ENCODE peak calls at places on chromosomes 4 and X, in four cellular contexts. W is A549, C is HepG2, X is ovary. S is an unnamed sample.

GRCh38 chrX:106177106-106177981 is 9.2 kb downstream of the PWWP3B start:
- DNase-seq in W (no peak), C (no peak), X (peak), S (no peak)

GRCh38 chr4:182325848-182326255 is 82.7 kb downstream of the TENM3 start:
- DNase-seq in W (no peak), C (no peak), X (peak), S (no peak)

GRCh38 chrX:130401415-130402210 is at the start of gene RBMX2:
- DNase-seq in W (peak), C (peak), X (peak), S (peak)

GRCh38 chr4:110669663-110670062 is 46.8 kb upstream of the PITX2 start:
- DNase-seq in W (peak), C (no peak), X (no peak), S (no peak)

GRCh38 chrX:2614911-2615310 is 76.2 kb upstream of the CD99 start:
- DNase-seq in W (peak), C (no peak), X (no peak), S (no peak)

GRCh38 chrX:123590842-123591491 is 141.9 kb downstream of the THOC2 start:
- DNase-seq in W (peak), C (peak), X (no peak), S (no peak)

GRCh38 chrX:112011376-112011775 is 71.2 kb downstream of the TRPC5 start:
- DNase-seq in W (no peak), C (no peak), X (no peak), S (no peak)

GRCh38 chr4:100933628-100934027 is 413.7 kb downstream of the PPP3CA start:
- DNase-seq in W (peak), C (no peak), X (no peak), S (no peak)

DNA sequence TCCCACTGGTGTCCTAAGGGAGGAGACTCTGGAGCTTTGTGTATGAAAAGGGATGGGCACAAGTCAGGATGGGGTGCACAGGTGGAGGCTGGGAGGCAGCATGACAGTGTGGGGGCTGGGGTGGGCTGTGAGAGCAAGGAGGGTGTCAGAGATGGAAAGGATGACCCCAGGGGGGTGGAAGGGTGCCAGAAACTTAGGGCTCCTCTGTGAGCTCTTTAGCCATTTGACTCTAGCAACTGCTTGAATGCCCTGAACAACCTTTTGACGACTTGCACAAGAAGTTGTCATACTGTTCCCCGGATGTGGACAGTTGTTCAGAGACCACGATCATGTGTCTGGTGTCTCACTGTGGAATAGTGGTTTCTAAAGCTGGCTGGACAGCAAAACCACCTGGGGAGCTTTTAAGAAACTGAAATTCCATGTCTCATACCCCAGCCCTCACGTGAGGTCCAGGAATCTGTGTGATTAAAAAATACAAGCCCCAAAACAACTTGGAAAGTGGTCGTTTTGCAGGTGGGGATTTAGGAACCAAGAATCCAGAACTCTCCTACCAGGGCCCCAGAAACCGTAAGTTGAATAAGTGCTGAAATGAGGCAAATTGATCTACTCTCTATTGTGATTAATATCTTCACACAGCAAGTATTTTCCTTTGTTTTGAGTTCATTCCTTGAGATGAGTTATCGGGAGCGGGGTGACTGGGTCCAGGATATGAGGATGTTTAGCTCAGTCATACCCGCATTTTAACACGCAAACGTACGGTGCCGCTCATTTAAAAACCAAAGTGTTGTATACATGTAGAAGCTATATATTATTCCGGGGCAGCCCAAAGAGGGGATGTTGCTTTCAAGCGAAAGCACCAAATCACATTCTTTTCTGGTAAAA is 3.4 kb downstream of the RHOH start:
- DNase-seq in W (no peak), C (no peak), X (no peak), S (peak)
- TF ChIP-seq POLR2A in W (no peak), C (no peak), X (no peak), S (no peak)

GRCh38 chr4:152935661-152936445 is at the start of gene FHDC1:
- DNase-seq in W (peak), C (no peak), X (no peak), S (peak)
- TF ChIP-seq POLR2A in W (no peak), C (no peak), X (no peak), S (peak)

DNA sequence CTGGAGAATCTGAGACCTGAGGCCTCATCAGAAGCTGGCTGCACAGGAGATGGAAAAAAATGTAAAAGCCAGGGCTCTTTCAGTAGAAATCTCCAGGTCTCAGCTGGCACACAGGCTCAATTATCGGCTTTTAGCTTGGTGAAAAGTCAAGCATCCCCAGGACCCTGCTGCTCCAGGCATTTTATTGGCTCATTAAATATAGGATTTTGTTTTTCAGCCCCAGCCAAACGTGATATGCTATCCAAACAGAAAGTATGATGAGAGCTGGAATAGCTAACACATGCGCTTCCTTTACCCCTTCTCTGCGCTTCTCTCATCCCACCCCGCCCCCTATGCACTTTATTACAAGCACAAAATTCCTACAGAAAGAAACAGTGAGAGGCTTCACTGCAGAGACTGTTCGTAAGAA is 130.3 kb downstream of the PPA2 start:
- DNase-seq in W (no peak), C (no peak), X (no peak), S (no peak)
- TF ChIP-seq POLR2A in W (no peak), C (no peak), X (no peak), S (no peak)

DNA sequence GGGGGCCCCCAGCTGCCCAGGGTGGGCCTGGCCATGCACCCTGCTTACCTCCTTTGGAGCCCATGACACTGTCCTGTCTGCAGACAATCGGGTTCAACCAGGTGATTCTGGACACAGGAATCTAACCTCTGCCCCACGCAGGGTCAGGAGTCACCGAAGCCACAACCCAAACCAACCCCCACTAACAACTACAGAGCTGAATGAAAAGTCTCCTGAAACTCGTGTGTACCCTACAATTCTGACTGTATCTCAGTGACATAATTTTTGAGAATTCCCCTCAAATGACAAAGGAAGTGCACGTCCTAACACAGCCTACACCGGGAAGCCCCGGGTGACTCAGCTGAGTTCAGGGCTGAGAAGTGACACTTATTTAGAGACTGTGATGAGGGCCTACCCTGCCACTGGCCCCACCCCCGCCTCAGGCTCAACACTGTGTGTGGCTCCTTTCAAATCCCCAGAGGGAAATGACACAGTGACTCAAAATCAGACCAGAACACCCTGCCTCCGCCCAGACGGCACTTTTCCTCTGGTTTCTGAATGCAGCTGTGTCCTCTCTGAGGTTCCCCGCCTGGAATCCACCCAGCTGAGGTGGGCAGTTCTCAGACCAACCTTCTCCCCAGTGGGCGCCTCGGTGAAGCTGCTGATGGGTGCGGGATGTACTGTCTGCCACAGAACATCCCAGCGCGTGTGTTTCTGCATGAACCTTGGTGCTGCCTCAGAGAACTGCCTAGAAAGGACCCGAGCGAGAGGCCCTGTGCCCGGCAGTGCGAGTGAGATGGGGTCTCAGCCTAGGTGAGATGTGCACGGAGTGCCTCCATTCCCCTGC is 9.9 kb downstream of the TNIP2 start:
- DNase-seq in W (peak), C (no peak), X (no peak), S (peak)
- TF ChIP-seq POLR2A in W (no peak), C (no peak), X (no peak), S (no peak)

GRCh38 chr4:36251983-36252382 is 7.7 kb upstream of the ARAP2 start:
- DNase-seq in W (no peak), C (no peak), X (no peak), S (no peak)

GRCh38 chr4:36254355-36254754 is 10.0 kb upstream of the ARAP2 start:
- DNase-seq in W (no peak), C (no peak), X (no peak), S (no peak)

GRCh38 chr4:36260714-36261113 is 16.4 kb upstream of the ARAP2 start:
- DNase-seq in W (no peak), C (no peak), X (no peak), S (no peak)

GRCh38 chr4:36255575-36255974 is 11.3 kb upstream of the ARAP2 start:
- DNase-seq in W (no peak), C (no peak), X (no peak), S (no peak)

GRCh38 chr4:36256398-36256828 is 12.1 kb upstream of the ARAP2 start:
- DNase-seq in W (no peak), C (no peak), X (no peak), S (no peak)
- TF ChIP-seq POLR2A in W (no peak), C (no peak), X (no peak), S (no peak)

GRCh38 chr4:147731611-147732515 is at the start of gene ARHGAP10:
- DNase-seq in W (peak), C (no peak), X (peak), S (peak)

GRCh38 chr4:147732516-147733193 is 767 bp downstream of the ARHGAP10 start:
- DNase-seq in W (no peak), C (no peak), X (peak), S (peak)

GRCh38 chr4:147734496-147734895 is 2.6 kb downstream of the ARHGAP10 start:
- DNase-seq in W (no peak), C (no peak), X (no peak), S (no peak)

GRCh38 chr4:147735413-147736301 is 3.8 kb downstream of the ARHGAP10 start:
- DNase-seq in W (no peak), C (no peak), X (no peak), S (no peak)

GRCh38 chr4:147733614-147734344 is 1.9 kb downstream of the ARHGAP10 start:
- DNase-seq in W (no peak), C (no peak), X (no peak), S (no peak)
- TF ChIP-seq POLR2A in W (no peak), C (no peak), X (no peak), S (no peak)

DNA sequence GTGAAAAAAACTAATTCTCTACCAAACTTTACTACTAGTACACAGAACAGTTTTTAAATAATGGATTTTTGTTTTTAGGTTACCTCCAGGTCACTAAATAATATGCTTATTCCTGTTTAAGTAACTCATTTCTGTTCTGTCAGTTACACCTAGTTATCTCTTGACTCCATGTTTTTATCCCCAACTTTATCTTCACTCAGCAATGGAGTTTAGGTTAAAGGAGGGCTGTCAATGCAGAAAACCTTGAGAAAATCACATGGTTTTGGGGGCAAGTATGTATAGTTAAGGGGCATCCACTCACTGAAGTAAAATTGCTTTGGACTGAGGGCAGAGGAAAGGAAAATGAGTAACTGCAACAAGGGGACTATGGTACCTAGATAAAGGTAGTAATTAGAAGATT is 87.1 kb downstream of the UBE2K start:
- DNase-seq in W (no peak), C (no peak), X (no peak), S (peak)
- TF ChIP-seq POLR2A in W (no peak), C (no peak), X (no peak), S (no peak)

GRCh38 chr4:1130318-1131186 is 17.2 kb upstream of the RNF212 start:
- DNase-seq in W (peak), C (peak), X (peak), S (peak)
- TF ChIP-seq POLR2A in W (no peak), C (no peak), X (peak), S (no peak)

DNA sequence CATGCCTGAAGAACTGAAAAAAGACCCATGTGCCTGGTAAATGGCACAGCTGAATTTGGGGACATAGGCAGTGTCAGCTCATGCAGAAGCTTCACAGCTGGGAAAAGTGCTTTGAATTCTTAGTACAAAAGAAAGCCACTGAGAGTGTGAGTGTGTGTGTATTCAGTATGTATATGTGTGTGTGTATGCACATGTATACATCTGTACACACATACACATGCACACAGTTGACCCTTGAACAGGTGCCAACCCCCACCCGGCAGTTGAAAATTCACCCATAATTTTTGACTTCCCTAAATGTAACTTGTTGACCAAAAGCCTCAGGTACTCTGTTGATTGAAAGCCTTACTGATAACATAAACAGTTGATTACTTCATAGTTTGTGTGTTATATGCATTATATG is 49.5 kb upstream of the ENPP6 start:
- DNase-seq in W (no peak), C (no peak), X (no peak), S (peak)
- TF ChIP-seq POLR2A in W (no peak), C (no peak), X (no peak), S (no peak)

GRCh38 chr4:8244931-8245460 is 24.6 kb upstream of the HTRA3 start:
- DNase-seq in W (no peak), C (no peak), X (no peak), S (no peak)
- TF ChIP-seq POLR2A in W (no peak), C (no peak), X (no peak), S (no peak)

S was measured in erythroblast.